ENCODE peak calls at places on chromosomes 3 and 15, in ten cellular contexts. Z is spleen, P is heart left ventricle, W is upper lobe of left lung, U is body of pancreas, H is esophagus squamous epithelium, G is breast epithelium, E is IMR-90, L is Peyer's patch, V is uterus. K is an unnamed sample. For H3K4me1, the result is how much of the 10 kb centered on the place peaks cover.

GRCh38 chr3:193474446-193474845 is 80.2 kb downstream of the ATP13A4 start:
- DNase-seq in U (no peak), H (no peak), V (no peak), P (no peak), E (no peak), W (no peak), L (no peak), G (no peak), Z (no peak), K (no peak)

GRCh38 chr3:61893840-61894566 is 332.6 kb downstream of the PTPRG start:
- DNase-seq in L (no peak), W (no peak), V (no peak), Z (no peak), P (no peak), E (no peak), U (no peak), H (no peak), G (no peak), K (no peak)

GRCh38 chr3:175224051-175224450 is 364.9 kb downstream of the NAALADL2 start:
- DNase-seq in U (peak), G (no peak), Z (no peak), L (no peak), W (no peak), V (no peak), P (peak), H (no peak), E (no peak), K (peak)

GRCh38 chr3:142912440-142913172 is 23.7 kb upstream of the PCOLCE2 start:
- DNase-seq in V (no peak), G (no peak), U (no peak), L (no peak), E (no peak), Z (no peak), H (no peak), W (no peak), P (no peak), K (peak)

GRCh38 chr15:100346866-100347512 is 5.2 kb upstream of the ADAMTS17 start:
- DNase-seq in L (no peak), U (no peak), P (no peak), E (no peak), G (no peak), W (no peak), H (no peak), Z (no peak), V (no peak), K (no peak)

GRCh38 chr3:139460096-139460495 is 16.2 kb downstream of the RBP2 start:
- DNase-seq in P (no peak), V (no peak), W (no peak), H (no peak), U (no peak), E (no peak), Z (no peak), G (no peak), L (no peak), K (no peak)

GRCh38 chr3:139109271-139109670 is 64.6 kb upstream of the PRR23C start:
- DNase-seq in U (no peak), W (no peak), G (no peak), P (no peak), H (no peak), L (no peak), E (no peak), Z (no peak), V (no peak), K (no peak)

GRCh38 chr3:56881035-56881575 is 79.4 kb upstream of the ARHGEF3 start:
- DNase-seq in P (no peak), G (no peak), W (no peak), E (peak), H (no peak), Z (no peak), L (no peak), U (no peak), V (no peak), K (no peak)

GRCh38 chr3:75296858-75297257 is 367.3 kb upstream of the FRG2C start:
- DNase-seq in L (no peak), W (no peak), Z (no peak), G (no peak), V (no peak), U (no peak), H (no peak), E (no peak), P (no peak), K (no peak)

GRCh38 chr3:28476194-28476593 is 127.6 kb upstream of the AZI2 start:
- DNase-seq in L (no peak), Z (no peak), U (no peak), V (no peak), G (no peak), E (peak), W (no peak), P (no peak), H (no peak), K (no peak)

GRCh38 chr15:96766387-96766786 is 435.9 kb downstream of the NR2F2 start:
- DNase-seq in Z (no peak), L (no peak), U (no peak), H (no peak), W (no peak), V (no peak), E (no peak), P (no peak), G (no peak), K (no peak)

GRCh38 chr3:28069438-28069837 is 172.0 kb upstream of the CMC1 start:
- DNase-seq in P (no peak), Z (no peak), W (no peak), U (no peak), E (no peak), H (no peak), L (no peak), V (no peak), G (no peak), K (no peak)

GRCh38 chr15:37199546-37199945 is 99.2 kb upstream of the MEIS2 start:
- DNase-seq in V (no peak), E (no peak), W (no peak), L (no peak), H (no peak), Z (no peak), G (no peak), U (no peak), P (no peak), K (no peak)

GRCh38 chr15:31013863-31014607 is 22.6 kb upstream of the MTMR10 start:
- DNase-seq in H (no peak), G (no peak), V (no peak), P (no peak), W (no peak), L (no peak), E (no peak), U (no peak), Z (no peak), K (no peak)
- TF ChIP-seq POLR2A in H (no peak), G (no peak), V (no peak), P (no peak), W (no peak), L (no peak), E (no peak), U (no peak), Z (no peak), K (no peak)

GRCh38 chr3:188900421-188900941 is 271.3 kb upstream of the TPRG1 start:
- DNase-seq in G (peak), U (no peak), P (no peak), L (no peak), H (no peak), V (no peak), E (peak), W (no peak), Z (no peak), K (no peak)

GRCh38 chr3:188904670-188905069 is 267.1 kb upstream of the TPRG1 start:
- DNase-seq in W (no peak), U (no peak), L (no peak), Z (no peak), V (no peak), P (no peak), E (peak), H (no peak), G (no peak), K (peak)

GRCh38 chr3:188899887-188900286 is 271.9 kb upstream of the TPRG1 start:
- DNase-seq in H (no peak), Z (no peak), E (no peak), V (no peak), G (no peak), U (no peak), L (no peak), W (no peak), P (no peak), K (no peak)

GRCh38 chr3:188901671-188902331 is 270.0 kb upstream of the TPRG1 start:
- DNase-seq in W (no peak), U (no peak), E (peak), Z (no peak), L (no peak), G (no peak), P (no peak), V (no peak), H (no peak), K (no peak)

GRCh38 chr3:188901126-188901525 is 270.6 kb upstream of the TPRG1 start:
- DNase-seq in P (no peak), H (no peak), U (peak), L (no peak), G (no peak), E (peak), W (no peak), V (no peak), Z (no peak), K (no peak)
- H3K4me1 ChIP-seq in P (under half), H (under half), U (under half), L (under half), G (under half), E (under half), W (under half), V (under half), Z (under half), K (under half)

DNA sequence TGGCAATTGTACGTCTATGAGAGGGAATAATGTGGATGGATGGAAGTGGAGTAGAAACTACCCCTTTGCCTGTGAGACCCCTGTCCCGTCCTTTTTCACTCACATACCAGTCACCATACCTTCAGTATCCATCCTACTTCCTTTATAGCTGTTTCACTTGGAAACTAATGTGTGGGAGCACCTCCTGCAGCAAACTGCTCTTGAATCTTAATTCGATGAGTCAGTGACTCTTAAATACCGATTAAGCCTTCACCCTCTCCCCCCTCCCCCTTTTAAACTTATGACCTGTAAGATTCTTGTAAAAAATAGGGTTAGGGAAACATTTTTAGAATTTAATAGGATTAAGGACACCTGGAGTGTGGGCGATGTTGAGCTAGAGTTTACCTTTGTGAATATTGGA is 812 bp downstream of the SPRED1 start:
- DNase-seq in E (peak), L (no peak), G (no peak), V (no peak), W (no peak), H (no peak), P (no peak), U (peak), Z (no peak), K (peak)
- TF ChIP-seq POLR2A in E (no peak), L (no peak), G (no peak), V (no peak), W (no peak), H (no peak), P (no peak), U (no peak), Z (no peak), K (peak)

DNA sequence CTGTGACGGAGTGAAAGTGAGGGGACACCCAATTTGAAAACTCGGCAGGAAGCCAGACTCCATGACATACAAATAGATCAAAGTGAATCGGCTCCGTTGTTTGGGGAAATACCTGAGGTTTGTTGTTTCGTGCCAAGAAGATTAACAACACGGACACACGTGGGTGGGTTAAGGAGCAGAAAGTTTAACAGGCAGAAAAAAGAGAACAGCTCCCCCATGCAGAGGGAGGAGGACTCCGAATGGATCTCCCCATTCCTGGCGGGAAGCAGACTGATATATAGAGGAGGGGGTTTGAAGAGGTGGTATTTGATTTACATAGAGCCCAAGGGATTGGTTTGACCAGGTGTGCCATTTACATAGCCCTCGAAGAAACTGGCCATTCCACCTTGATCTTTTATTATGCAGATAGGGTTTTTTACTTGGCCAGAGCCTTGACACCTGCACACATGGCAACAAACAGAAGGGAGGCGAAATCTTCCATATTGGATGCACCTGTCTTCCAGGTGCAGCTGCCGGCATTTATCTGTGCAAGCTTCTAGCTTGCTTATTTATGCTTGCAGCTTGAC is 4.8 kb upstream of the SACM1L start:
- DNase-seq in E (no peak), H (no peak), Z (no peak), L (no peak), G (no peak), V (no peak), U (no peak), W (no peak), P (no peak), K (no peak)
- H3K4me1 ChIP-seq in E (under half), H (under half), Z (under half), L (under half), G (under half), V (under half), U (under half), W (under half), P (under half), K (under half)

GRCh38 chr3:24494616-24495333 is at the start of gene THRB:
- DNase-seq in E (no peak), H (no peak), P (peak), Z (peak), U (peak), L (peak), G (peak), W (peak), V (peak), K (peak)
- TF ChIP-seq POLR2A in E (no peak), H (peak), P (peak), Z (no peak), U (peak), L (peak), G (peak), W (peak), V (peak), K (peak)